ENCODE peak calls at places on chromosomes 12 and 14, in four cellular contexts. Q is sciatic nerve, H is left lung, Y is activated B cell treated with CpG ODN at 0.5 μM for 24 hours. N is an unnamed sample.

GRCh38 chr14:71266994-71267636 is 359.9 kb downstream of the PCNX1 start:
- ATAC-seq in Y (no peak), Q (no peak), H (peak), N (no peak)

GRCh38 chr12:67320614-67321305 is 51.6 kb downstream of the CAND1 start:
- ATAC-seq in Q (no peak), Y (peak), H (peak), N (no peak)

GRCh38 chr14:71142375-71143038 is 235.2 kb downstream of the PCNX1 start:
- ATAC-seq in Q (peak), Y (peak), H (peak), N (no peak)

GRCh38 chr14:99224948-99225347 is 47.0 kb downstream of the BCL11B start:
- ATAC-seq in Y (no peak), H (no peak), Q (no peak), N (no peak)

GRCh38 chr14:57153286-57153685 is 115.4 kb downstream of the EXOC5 start:
- ATAC-seq in Y (no peak), H (no peak), Q (no peak), N (no peak)

GRCh38 chr14:100586520-100587247 is 533 bp downstream of the BEGAIN start:
- ATAC-seq in H (peak), Y (no peak), Q (peak), N (peak)

GRCh38 chr12:57181561-57182155 is 34.2 kb upstream of the LRP1-AS start:
- ATAC-seq in Y (no peak), H (no peak), Q (peak), N (no peak)

GRCh38 chr14:68216072-68216471 is 396.5 kb downstream of the RAD51B start:
- ATAC-seq in Q (no peak), H (no peak), Y (no peak), N (no peak)

GRCh38 chr14:20801726-20802125 is 918 bp downstream of the RNASE1 start:
- ATAC-seq in Q (no peak), Y (no peak), H (peak), N (no peak)

GRCh38 chr14:99863059-99863458 is 69.8 kb downstream of the EML1 start:
- ATAC-seq in Y (no peak), H (no peak), Q (no peak), N (no peak)

GRCh38 chr12:39292125-39292630 is 150.7 kb downstream of the KIF21A start:
- ATAC-seq in Y (no peak), H (no peak), Q (no peak), N (no peak)

GRCh38 chr12:52713960-52714886 is 10.9 kb upstream of the KRT77 start:
- ATAC-seq in Q (no peak), H (no peak), Y (no peak), N (no peak)

GRCh38 chr12:54371328-54372112 is 7.2 kb upstream of the GPR84 start:
- ATAC-seq in Q (peak), Y (no peak), H (no peak), N (no peak)

GRCh38 chr12:54394281-54394719 is 9.8 kb upstream of the ZNF385A start:
- ATAC-seq in Y (no peak), H (peak), Q (peak), N (peak)

GRCh38 chr14:88249266-88249665 is 73.8 kb downstream of the KCNK10 start:
- ATAC-seq in Q (no peak), Y (no peak), H (no peak), N (no peak)